ENCODE peak calls at places on chromosomes 7 and 10, in five cellular contexts. R is stimulated activated CD8-positive, alpha-beta memory T cell treated with anti-CD3 and anti-CD28 coated beads, Interleukin-7, amount 100 ng/mL, for 1 hour; D is immature natural killer cell; A is left lung; K is fibroblast of pulmonary artery. P is an unnamed sample.

GRCh38 chr7:133633055-133633454 is 380.2 kb downstream of the EXOC4 start:
- DNase-seq in R (no peak), D (no peak), A (no peak), K (peak), P (peak)

GRCh38 chr10:3347413-3348147 is 175.0 kb upstream of the PITRM1 start:
- DNase-seq in R (no peak), D (no peak), A (no peak), K (no peak), P (no peak)

GRCh38 chr10:89062861-89063260 is 72.3 kb downstream of the FAS start:
- DNase-seq in R (no peak), D (no peak), A (no peak), K (peak), P (peak)

GRCh38 chr7:77349141-77349540 is 67.0 kb downstream of the GSAP start:
- DNase-seq in R (no peak), D (no peak), A (no peak), K (peak), P (peak)

GRCh38 chr10:112304460-112304859 is 21.3 kb downstream of the TECTB start:
- DNase-seq in R (no peak), D (no peak), A (no peak), K (no peak), P (no peak)

GRCh38 chr7:134388336-134389019 is 70.4 kb downstream of the AKR1B1 start:
- DNase-seq in R (no peak), D (no peak), A (no peak), K (no peak), P (no peak)

GRCh38 chr10:77351386-77351785 is 286.2 kb downstream of the KCNMA1 start:
- DNase-seq in R (no peak), D (no peak), A (no peak), K (no peak), P (peak)

GRCh38 chr10:100668001-100668400 is 77.4 kb upstream of the PAX2 start:
- DNase-seq in R (no peak), D (no peak), A (no peak), K (no peak), P (no peak)

GRCh38 chr7:38303866-38304265 is 30.4 kb upstream of the TARP start:
- DNase-seq in R (no peak), D (peak), A (no peak), K (no peak), P (no peak)

GRCh38 chr10:132761395-132762060 is 24.4 kb downstream of the NKX6-2 start:
- DNase-seq in R (no peak), D (no peak), A (no peak), K (no peak), P (no peak)

GRCh38 chr10:62441953-62442352 is 67.8 kb downstream of the ZNF365 start:
- DNase-seq in R (no peak), D (no peak), A (no peak), K (no peak), P (no peak)

GRCh38 chr10:103265712-103266329 is 11.1 kb upstream of the INA start:
- DNase-seq in R (no peak), D (peak), A (no peak), K (peak), P (peak)

GRCh38 chr10:5948999-5949759 is 28.2 kb downstream of the IL15RA start:
- DNase-seq in R (no peak), D (no peak), A (peak), K (peak), P (peak)

GRCh38 chr7:98864726-98865420 is 4.9 kb downstream of the TMEM130 start:
- DNase-seq in R (no peak), D (no peak), A (peak), K (no peak), P (peak)

GRCh38 chr7:24283900-24284698 is at the start of gene NPY:
- DNase-seq in R (no peak), D (no peak), A (peak), K (no peak), P (no peak)

GRCh38 chr10:102670871-102671434 is 26.7 kb downstream of the TRIM8 start:
- DNase-seq in R (no peak), D (no peak), A (peak), K (no peak), P (no peak)

GRCh38 chr10:7484456-7485266 is 73.8 kb upstream of the SFMBT2 start:
- DNase-seq in R (peak), D (peak), A (no peak), K (no peak), P (no peak)

GRCh38 chr7:155758348-155758747 is 53.9 kb downstream of the SHH start:
- DNase-seq in R (no peak), D (no peak), A (no peak), K (no peak), P (no peak)

GRCh38 chr10:33559105-33559504 is 224.6 kb upstream of the NRP1 start:
- DNase-seq in R (no peak), D (no peak), A (no peak), K (peak), P (peak)

GRCh38 chr10:69936091-69936490 is 116.6 kb upstream of the MACROH2A2 start:
- DNase-seq in R (no peak), D (no peak), A (no peak), K (no peak), P (no peak)

GRCh38 chr7:111752022-111752582 is 189.8 kb upstream of the IMMP2L start:
- DNase-seq in R (peak), D (peak), A (peak), K (peak), P (peak)

GRCh38 chr7:88670536-88670935 is 89.0 kb upstream of the ZNF804B start:
- DNase-seq in R (no peak), D (no peak), A (no peak), K (no peak), P (no peak)

GRCh38 chr7:154928136-154929005 is 74.6 kb downstream of the PAXIP1 start:
- DNase-seq in R (no peak), D (peak), A (no peak), K (peak), P (peak)

P was measured in cardiac fibroblast.